ENCODE peak calls at places on chromosomes 13 and 19, in nine cellular contexts. A is breast epithelium, H is uterus, C is A549, K is esophagus squamous epithelium, B is GM12878, I is IMR-90, G is endothelial cell of umbilical vein, W is HCT116. E is an unnamed sample.
A peak's percentile ranks its signal among the peaks of the same experiment; 100 is the strongest.

GRCh38 chr13:50928088-50928487 is 18.5 kb downstream of the RNASEH2B start:
- DNase-seq in A (no peak), H (no peak), C (no peak), K (no peak), B (no peak), I (no peak), G (no peak), W (no peak), E (no peak)

GRCh38 chr19:2315818-2316353 is 7.9 kb upstream of the LINGO3 start:
- DNase-seq in A (no peak), H (no peak), C (peak; percentile 43), K (no peak), B (no peak), I (peak; percentile 56), G (peak; percentile 48), W (no peak), E (peak; percentile 81)

GRCh38 chr19:39543477-39543857 is 3.5 kb upstream of the EID2 start:
- DNase-seq in A (no peak), H (no peak), C (no peak), K (no peak), B (no peak), I (no peak), G (no peak), W (no peak), E (no peak)

GRCh38 chr13:110509478-110509926 is 52.0 kb downstream of the RAB20 start:
- DNase-seq in A (no peak), H (no peak), C (no peak), K (no peak), B (no peak), I (peak; percentile 41), G (no peak), W (no peak), E (no peak)

GRCh38 chr19:2355168-2356035 is 4.7 kb upstream of the TMPRSS9 start:
- DNase-seq in A (no peak), H (no peak), C (no peak), K (no peak), B (no peak), I (no peak), G (no peak), W (no peak), E (no peak)

GRCh38 chr19:45243144-45243732 is 2.0 kb downstream of the EXOC3L2 start:
- DNase-seq in A (no peak), H (no peak), C (no peak), K (no peak), B (no peak), I (no peak), G (no peak), W (no peak), E (no peak)

GRCh38 chr13:105972306-105972721 is 563.1 kb downstream of the EFNB2 start:
- DNase-seq in A (no peak), H (no peak), C (no peak), K (no peak), B (no peak), I (no peak), G (no peak), W (no peak), E (no peak)

GRCh38 chr13:69948016-69948415 is 159.6 kb upstream of the ATXN8OS start:
- DNase-seq in A (no peak), H (no peak), C (no peak), K (no peak), B (peak; percentile 59), I (no peak), G (peak; percentile 78), W (no peak), E (no peak)

GRCh38 chr13:80011448-80012212 is 329.3 kb downstream of the SPRY2 start:
- DNase-seq in A (no peak), H (no peak), C (no peak), K (no peak), B (no peak), I (no peak), G (peak; percentile 52), W (no peak), E (no peak)

GRCh38 chr13:47929156-47929555 is 71.9 kb downstream of the SUCLA2 start:
- DNase-seq in A (no peak), H (no peak), C (no peak), K (no peak), B (no peak), I (peak; percentile 24), G (no peak), W (no peak), E (no peak)

GRCh38 chr13:101298517-101298916 is 117.8 kb downstream of the NALCN start:
- DNase-seq in A (no peak), H (no peak), C (no peak), K (no peak), B (no peak), I (no peak), G (no peak), W (no peak), E (no peak)

GRCh38 chr13:101292711-101293110 is 123.6 kb downstream of the NALCN start:
- DNase-seq in A (no peak), H (no peak), C (no peak), K (no peak), B (no peak), I (peak; percentile 60), G (no peak), W (no peak), E (no peak)

GRCh38 chr13:101300531-101300930 is 115.8 kb downstream of the NALCN start:
- DNase-seq in A (no peak), H (no peak), C (no peak), K (no peak), B (no peak), I (no peak), G (no peak), W (no peak), E (no peak)

GRCh38 chr13:101301053-101301452 is 115.3 kb downstream of the NALCN start:
- DNase-seq in A (no peak), H (no peak), C (no peak), K (no peak), B (no peak), I (no peak), G (no peak), W (no peak), E (no peak)

DNA sequence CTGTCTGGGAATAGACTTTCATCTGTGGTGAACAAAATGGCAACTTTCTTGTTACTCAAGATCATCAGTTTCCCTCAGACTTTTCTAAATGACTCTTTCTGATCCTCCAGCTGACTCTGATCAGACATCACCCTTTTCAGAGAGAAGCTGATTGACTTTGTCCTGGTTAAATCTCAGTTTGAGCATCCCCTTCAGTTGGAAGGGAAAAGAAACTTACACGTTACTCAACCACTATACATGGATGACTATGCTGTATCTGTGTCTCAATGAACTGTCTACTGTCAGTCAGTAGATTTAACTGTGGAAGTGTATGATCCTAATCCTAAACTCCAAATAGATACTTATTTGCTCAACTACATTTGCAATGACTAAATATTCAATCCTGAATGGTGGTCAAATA is 118.5 kb downstream of the NALCN start:
- DNase-seq in A (no peak), H (no peak), C (no peak), K (no peak), B (no peak), I (no peak), G (no peak), W (no peak), E (no peak)
- TF ChIP-seq CTCF in A (no peak), H (no peak), C (no peak), K (no peak), B (no peak), I (no peak), G (no peak), W (no peak), E (no peak)

GRCh38 chr13:32426981-32427851 is 714 bp downstream of the N4BP2L1 start:
- DNase-seq in A (peak; percentile 52), H (peak; percentile 64), C (no peak), K (no peak), B (no peak), I (peak; percentile 29), G (peak; percentile 25), W (no peak), E (peak; percentile 57)
- TF ChIP-seq POLR2A in A (no peak), H (no peak), C (no peak), K (no peak), B (peak; percentile 66), I (no peak), G (no peak), W (no peak), E (no peak)

GRCh38 chr13:94028234-94029145 is 451.0 kb downstream of the DCT start:
- DNase-seq in A (no peak), H (no peak), C (no peak), K (no peak), B (no peak), I (no peak), G (no peak), W (no peak), E (no peak)

GRCh38 chr13:94031609-94032008 is 447.9 kb downstream of the DCT start:
- DNase-seq in A (no peak), H (no peak), C (no peak), K (no peak), B (no peak), I (peak; percentile 8), G (no peak), W (no peak), E (no peak)

GRCh38 chr13:94030415-94031119 is 448.9 kb downstream of the DCT start:
- DNase-seq in A (no peak), H (no peak), C (no peak), K (no peak), B (no peak), I (no peak), G (no peak), W (no peak), E (no peak)

GRCh38 chr13:94033098-94033497 is 446.4 kb downstream of the DCT start:
- DNase-seq in A (no peak), H (no peak), C (no peak), K (no peak), B (no peak), I (no peak), G (no peak), W (no peak), E (no peak)

GRCh38 chr13:94033830-94034642 is 445.4 kb downstream of the DCT start:
- DNase-seq in A (no peak), H (no peak), C (no peak), K (no peak), B (no peak), I (peak; percentile 3), G (no peak), W (no peak), E (no peak)
- H3K4me1 ChIP-seq in A (no peaks in the 10 kb centered on the region), H (no peaks in the 10 kb centered on the region), C (no peaks in the 10 kb centered on the region), K (no peaks in the 10 kb centered on the region), B (no peaks in the 10 kb centered on the region), I (no peaks in the 10 kb centered on the region), G (no peaks in the 10 kb centered on the region), W (no peaks in the 10 kb centered on the region), E (no peaks in the 10 kb centered on the region)

DNA sequence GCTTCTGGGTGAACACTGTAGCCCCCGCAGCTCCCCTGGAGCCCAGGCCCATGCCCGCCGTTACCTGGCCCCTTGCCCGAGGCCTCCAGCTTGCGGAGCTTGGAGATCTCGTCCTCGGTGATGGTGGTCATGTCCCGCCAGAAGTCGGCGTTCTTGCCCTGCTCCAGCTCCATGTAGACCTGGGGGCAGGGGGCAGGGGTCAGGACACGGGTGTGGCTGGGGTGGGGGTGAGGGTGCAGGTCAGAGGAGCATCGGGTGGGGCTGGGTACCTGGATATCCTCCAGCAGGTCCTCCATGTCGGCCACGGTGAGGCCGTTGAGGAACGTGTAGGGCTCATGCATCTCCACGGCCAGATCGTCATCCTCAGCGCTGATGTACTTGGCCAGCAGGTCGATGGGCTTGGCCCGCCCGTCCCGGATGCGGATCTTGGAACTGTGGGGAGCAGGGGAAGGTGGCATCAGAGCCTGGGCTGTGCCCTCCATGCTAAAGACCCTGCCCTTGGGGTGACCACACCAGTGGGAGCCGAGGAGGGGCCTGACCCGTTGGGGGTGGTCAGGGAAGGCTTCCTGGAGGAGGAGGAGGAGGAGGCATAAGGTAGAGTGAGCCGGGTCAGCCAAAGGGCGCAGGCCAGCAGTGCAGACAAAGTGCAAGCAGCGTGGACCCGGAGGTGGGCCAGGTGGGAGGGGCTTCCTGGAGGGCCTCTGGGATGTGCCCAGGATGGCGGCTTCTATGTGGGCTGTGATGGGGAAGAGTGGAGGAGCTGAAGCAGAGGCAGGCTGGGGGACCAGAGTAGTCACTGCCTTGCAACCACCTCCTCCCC is 7.6 kb downstream of the CACTIN start:
- DNase-seq in A (no peak), H (peak; percentile 40), C (no peak), K (no peak), B (no peak), I (no peak), G (no peak), W (no peak), E (no peak)
- TF ChIP-seq CTCF in A (no peak), H (no peak), C (no peak), K (no peak), B (no peak), I (no peak), G (no peak), W (no peak), E (peak; percentile 24)